ENCODE peak calls at places on chromosomes 3 and 15, in seven cellular contexts. V, A, P, U, W, L and Y are unnamed samples.

GRCh38 chr15:79608041-79608440 is 175.9 kb downstream of the MINAR1 start:
- DNase-seq in A (no peak), P (no peak), U (no peak), W (no peak), V (no peak), L (no peak), Y (no peak)

GRCh38 chr3:20185364-20185732 is 658 bp downstream of the SGO1 start:
- DNase-seq in V (no peak), U (no peak), L (peak), W (peak), A (peak), P (peak), Y (no peak)

GRCh38 chr15:62089616-62090015 is 22.8 kb downstream of the C2CD4A start:
- DNase-seq in W (no peak), P (no peak), L (no peak), V (no peak), A (no peak), U (no peak), Y (no peak)

GRCh38 chr3:169146866-169147245 is 516.7 kb downstream of the MECOM start:
- DNase-seq in A (peak), V (no peak), U (no peak), W (no peak), P (peak), L (no peak), Y (no peak)

GRCh38 chr3:160956785-160957184 is 148.4 kb downstream of the B3GALNT1 start:
- DNase-seq in P (peak), W (peak), A (peak), U (no peak), L (no peak), V (no peak), Y (no peak)

GRCh38 chr15:63752075-63752684 is 81.6 kb downstream of the HERC1 start:
- DNase-seq in U (no peak), A (peak), V (peak), L (no peak), W (peak), P (peak), Y (no peak)

GRCh38 chr3:128320551-128321340 is 145.9 kb downstream of the DNAJB8 start:
- DNase-seq in L (no peak), U (peak), V (no peak), W (no peak), A (no peak), P (no peak), Y (no peak)

GRCh38 chr3:143601738-143602480 is 246.4 kb downstream of the SLC9A9 start:
- DNase-seq in L (no peak), W (peak), U (peak), V (peak), A (peak), P (no peak), Y (no peak)

GRCh38 chr3:185702564-185703225 is 116.6 kb downstream of the SENP2 start:
- DNase-seq in V (no peak), W (no peak), P (peak), A (no peak), U (no peak), L (no peak), Y (no peak)

GRCh38 chr3:127805026-127805753 is 17.1 kb downstream of the MGLL start:
- DNase-seq in P (no peak), V (peak), A (no peak), W (no peak), L (no peak), U (no peak), Y (no peak)

GRCh38 chr3:105593315-105593714 is 226.6 kb downstream of the ALCAM start:
- DNase-seq in L (no peak), W (no peak), A (no peak), P (no peak), U (no peak), V (no peak), Y (no peak)

GRCh38 chr15:73336756-73337155 is 32.0 kb downstream of the HCN4 start:
- DNase-seq in P (no peak), A (no peak), L (no peak), V (no peak), U (no peak), W (no peak), Y (no peak)

GRCh38 chr3:127059032-127059560 is 76.2 kb downstream of the PLXNA1 start:
- DNase-seq in U (no peak), A (no peak), V (no peak), L (no peak), P (no peak), W (no peak), Y (no peak)

GRCh38 chr3:160661660-160662059 is 15.3 kb upstream of the ARL14 start:
- DNase-seq in W (peak), P (peak), A (peak), V (no peak), L (no peak), U (no peak), Y (peak)

GRCh38 chr3:14925729-14926591 is 21.4 kb upstream of the NR2C2 start:
- DNase-seq in U (peak), P (peak), W (peak), A (peak), L (peak), V (peak), Y (peak)

GRCh38 chr15:98000249-98001203 is 40.0 kb downstream of the ARRDC4 start:
- DNase-seq in L (no peak), P (no peak), W (no peak), U (no peak), A (no peak), V (peak), Y (no peak)

GRCh38 chr3:45343947-45344346 is 44.4 kb upstream of the LARS2 start:
- DNase-seq in V (no peak), U (peak), L (no peak), P (peak), A (peak), W (peak), Y (no peak)

GRCh38 chr3:45347329-45348000 is 40.9 kb upstream of the LARS2 start:
- DNase-seq in P (no peak), W (no peak), A (peak), V (peak), L (no peak), U (no peak), Y (no peak)

GRCh38 chr3:45341876-45342275 is 46.5 kb upstream of the LARS2 start:
- DNase-seq in V (no peak), U (no peak), L (no peak), P (no peak), W (no peak), A (no peak), Y (no peak)

GRCh38 chr3:45350643-45351042 is 37.7 kb upstream of the LARS2 start:
- DNase-seq in U (no peak), V (no peak), A (no peak), P (no peak), W (no peak), L (no peak), Y (no peak)

GRCh38 chr3:45345849-45346535 is 42.4 kb upstream of the LARS2 start:
- DNase-seq in P (peak), U (no peak), A (no peak), W (no peak), V (peak), L (no peak), Y (no peak)
- H2BK120ac ChIP-seq in P (no peak), U (no peak), A (no peak), W (no peak), V (no peak), L (no peak), Y (no peak)

DNA sequence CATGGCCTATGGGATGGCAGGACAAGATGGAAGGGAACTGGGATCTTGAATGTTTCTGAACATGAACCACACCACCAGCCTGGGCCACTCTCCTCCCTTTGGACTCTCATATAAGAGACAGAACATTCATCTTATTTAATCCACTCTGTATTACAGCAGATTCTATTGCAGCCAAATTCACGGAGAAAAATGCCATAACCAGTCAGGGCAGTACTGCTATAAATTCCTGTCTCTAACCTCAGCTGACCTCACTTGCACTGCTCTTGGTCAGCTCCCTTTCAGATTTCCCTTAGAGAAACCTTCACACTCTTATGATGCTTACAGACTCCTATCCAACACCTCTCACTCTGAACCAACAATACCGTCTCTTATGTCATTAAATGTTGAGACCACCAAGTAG is 101.4 kb downstream of the RYK start:
- DNase-seq in U (no peak), P (no peak), V (peak), W (no peak), A (no peak), L (no peak), Y (no peak)
- H2BK5ac ChIP-seq in U (no peak), P (no peak), V (no peak), W (no peak), A (no peak), L (no peak), Y (no peak)

GRCh38 chr3:9388142-9388541 is 9.3 kb upstream of the SETD5 start:
- DNase-seq in U (no peak), L (no peak), V (no peak), A (no peak), W (no peak), P (no peak), Y (no peak)

GRCh38 chr3:9386060-9386459 is 11.4 kb upstream of the SETD5 start:
- DNase-seq in W (no peak), P (no peak), L (no peak), A (no peak), V (no peak), U (no peak), Y (no peak)

GRCh38 chr3:9388562-9389272 is 8.7 kb upstream of the SETD5 start:
- DNase-seq in W (no peak), L (no peak), V (no peak), A (no peak), U (no peak), P (no peak), Y (no peak)

GRCh38 chr3:9386501-9387321 is 10.7 kb upstream of the SETD5 start:
- DNase-seq in W (no peak), A (no peak), P (no peak), L (no peak), U (no peak), V (no peak), Y (no peak)

DNA sequence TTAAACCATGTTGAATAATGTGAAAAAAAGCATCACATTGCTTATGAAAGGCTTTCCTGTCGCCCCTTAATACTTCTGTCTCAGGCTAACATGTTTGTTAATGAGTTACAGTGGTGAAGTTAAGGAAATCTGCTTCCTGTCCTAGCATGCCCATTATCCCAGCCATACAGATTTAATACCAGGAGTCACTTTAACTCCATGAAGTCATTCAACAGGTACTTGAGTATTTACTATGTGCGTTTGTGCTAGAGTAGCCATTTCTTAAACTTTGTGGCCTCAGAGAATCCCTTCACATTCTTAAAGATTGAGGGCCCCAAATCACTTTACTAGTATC is 10.1 kb upstream of the SETD5 start:
- DNase-seq in A (no peak), W (no peak), P (no peak), U (no peak), L (no peak), V (no peak), Y (no peak)
- H2BK120ac ChIP-seq in A (no peak), W (no peak), P (no peak), U (no peak), L (no peak), V (no peak), Y (no peak)

DNA sequence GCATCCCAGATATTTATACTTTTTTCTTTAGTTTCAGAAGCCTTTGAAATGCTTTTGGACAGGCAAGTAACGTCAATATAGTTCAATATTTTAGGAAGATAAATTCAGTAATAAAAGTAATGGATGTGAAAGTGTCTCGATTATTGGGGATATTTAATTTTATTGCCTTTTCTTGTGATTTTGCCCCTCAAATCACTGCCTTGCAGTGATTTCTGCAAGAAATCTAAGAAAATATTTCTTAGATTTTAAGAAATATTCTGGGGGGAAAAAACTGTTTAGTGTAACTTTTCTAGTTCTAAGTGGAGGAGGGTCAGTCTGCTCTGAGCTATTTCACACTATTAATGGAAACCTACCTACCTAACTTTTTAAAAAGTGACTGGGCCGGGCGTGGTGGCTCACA is 33.6 kb downstream of the MGA start:
- DNase-seq in P (no peak), W (no peak), L (no peak), V (no peak), A (no peak), U (no peak), Y (no peak)
- H2BK5ac ChIP-seq in P (no peak), W (no peak), L (no peak), V (no peak), A (no peak), U (no peak), Y (no peak)

GRCh38 chr3:17149076-17149475 is 264.3 kb downstream of the PLCL2 start:
- DNase-seq in P (no peak), U (no peak), A (no peak), W (no peak), L (no peak), V (peak), Y (no peak)

GRCh38 chr3:17153209-17153608 is 268.5 kb downstream of the PLCL2 start:
- DNase-seq in U (no peak), P (no peak), L (no peak), V (no peak), A (no peak), W (no peak), Y (no peak)

GRCh38 chr3:17154221-17154620 is 269.5 kb downstream of the PLCL2 start:
- DNase-seq in A (no peak), L (no peak), V (no peak), P (no peak), U (no peak), W (no peak), Y (no peak)

GRCh38 chr3:17149744-17150143 is 265.0 kb downstream of the PLCL2 start:
- DNase-seq in U (no peak), W (no peak), V (no peak), P (no peak), A (no peak), L (no peak), Y (no peak)

DNA sequence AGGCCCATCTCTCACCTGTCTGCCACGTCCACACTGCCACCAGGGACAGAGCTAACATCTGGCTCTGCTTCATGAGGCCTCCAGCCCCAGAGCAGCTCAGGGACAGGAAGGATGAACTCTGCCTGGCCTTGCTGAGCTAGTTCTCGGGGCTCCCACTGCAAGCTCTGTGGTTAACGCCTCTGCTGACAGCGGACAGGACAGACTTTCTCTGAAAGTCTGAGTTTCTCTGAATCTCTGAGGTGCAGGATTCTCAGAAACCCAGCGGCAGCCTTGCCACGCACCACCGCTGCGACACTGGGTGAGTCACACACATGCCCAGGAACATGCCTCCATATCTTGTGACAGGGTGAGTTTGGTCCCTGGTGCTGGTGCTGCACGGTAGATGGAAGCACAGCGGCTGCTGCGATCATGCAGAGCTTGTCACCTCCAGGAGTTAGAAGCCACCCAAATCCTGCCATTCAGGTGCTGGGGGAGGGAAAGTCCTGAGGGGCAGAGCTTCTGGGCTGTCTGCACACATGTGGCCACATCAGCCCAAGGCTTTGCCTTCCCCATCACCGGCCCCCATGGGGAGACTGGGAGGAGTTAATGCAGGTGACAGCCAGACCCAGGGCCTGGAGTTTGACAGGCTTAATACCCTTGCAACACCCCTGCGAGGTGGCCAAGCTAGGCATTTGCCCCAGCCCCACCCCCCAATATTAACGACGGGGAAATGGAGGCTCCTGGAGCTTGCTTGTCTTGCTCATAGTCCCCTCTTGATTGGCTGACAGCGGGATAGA is 267.0 kb downstream of the PLCL2 start:
- DNase-seq in A (no peak), L (no peak), V (no peak), U (no peak), P (no peak), W (no peak), Y (no peak)
- H2BK120ac ChIP-seq in A (no peak), L (no peak), V (no peak), U (no peak), P (no peak), W (no peak), Y (no peak)